ENCODE peak calls at places on chromosomes 5 and 9, in seven cellular contexts. One of them, this sample, is unnamed. For H3K27me3 and H3K4me1, the result is how much of the 10 kb centered on the place peaks cover.

GRCh38 chr5:157106668-157107461 is 2.0 kb downstream of the HAVCR2 start:
- DNase-seq in breast epithelium: no peak
- DNase-seq in esophagus squamous epithelium: no peak
- DNase-seq in H1: no peak
- DNase-seq in stomach: peak
- DNase-seq in uterus: no peak
- DNase-seq in ovary: no peak
- DNase-seq in this sample: no peak

GRCh38 chr5:141094481-141095262 is at the start of gene PCDHB2:
- DNase-seq in uterus: no peak
- DNase-seq in stomach: no peak
- DNase-seq in breast epithelium: no peak
- DNase-seq in ovary: peak
- DNase-seq in esophagus squamous epithelium: no peak
- DNase-seq in H1: peak
- DNase-seq in this sample: no peak

GRCh38 chr5:90941002-90941720 is 382.6 kb downstream of the ADGRV1 start:
- DNase-seq in stomach: no peak
- DNase-seq in uterus: no peak
- DNase-seq in breast epithelium: no peak
- DNase-seq in H1: no peak
- DNase-seq in ovary: no peak
- DNase-seq in esophagus squamous epithelium: no peak
- DNase-seq in this sample: no peak

GRCh38 chr5:54387659-54388232 is 67.8 kb upstream of the HSPB3 start:
- DNase-seq in breast epithelium: no peak
- DNase-seq in stomach: no peak
- DNase-seq in ovary: no peak
- DNase-seq in H1: no peak
- DNase-seq in esophagus squamous epithelium: no peak
- DNase-seq in uterus: no peak
- DNase-seq in this sample: no peak

GRCh38 chr5:137205237-137205636 is 293.9 kb downstream of the SPOCK1 start:
- DNase-seq in stomach: no peak
- DNase-seq in ovary: no peak
- DNase-seq in esophagus squamous epithelium: no peak
- DNase-seq in uterus: no peak
- DNase-seq in H1: no peak
- DNase-seq in breast epithelium: no peak
- DNase-seq in this sample: no peak

GRCh38 chr9:125493861-125494554 is 213.0 kb downstream of the MAPKAP1 start:
- DNase-seq in uterus: no peak
- DNase-seq in esophagus squamous epithelium: no peak
- DNase-seq in stomach: no peak
- DNase-seq in breast epithelium: no peak
- DNase-seq in ovary: no peak
- DNase-seq in H1: no peak
- DNase-seq in this sample: peak

GRCh38 chr9:119322137-119322695 is 47.0 kb downstream of the BRINP1 start:
- DNase-seq in stomach: no peak
- DNase-seq in H1: no peak
- DNase-seq in ovary: peak
- DNase-seq in uterus: no peak
- DNase-seq in breast epithelium: no peak
- DNase-seq in esophagus squamous epithelium: no peak
- DNase-seq in this sample: no peak

GRCh38 chr5:149274964-149275363 is 3.3 kb downstream of the AFAP1L1 start:
- DNase-seq in H1: no peak
- DNase-seq in stomach: no peak
- DNase-seq in breast epithelium: no peak
- DNase-seq in ovary: no peak
- DNase-seq in uterus: no peak
- DNase-seq in esophagus squamous epithelium: no peak
- DNase-seq in this sample: no peak

GRCh38 chr9:127778280-127779135 is at the start of gene SH2D3C:
- DNase-seq in breast epithelium: no peak
- DNase-seq in H1: no peak
- DNase-seq in stomach: no peak
- DNase-seq in esophagus squamous epithelium: no peak
- DNase-seq in uterus: no peak
- DNase-seq in ovary: no peak
- DNase-seq in this sample: no peak

GRCh38 chr9:24096756-24097155 is 270.7 kb upstream of the ELAVL2 start:
- DNase-seq in breast epithelium: no peak
- DNase-seq in stomach: no peak
- DNase-seq in uterus: no peak
- DNase-seq in H1: no peak
- DNase-seq in ovary: no peak
- DNase-seq in esophagus squamous epithelium: no peak
- DNase-seq in this sample: no peak

GRCh38 chr5:126998201-126998631 is 32.1 kb downstream of the MARCHF3 start:
- DNase-seq in uterus: no peak
- DNase-seq in ovary: no peak
- DNase-seq in stomach: no peak
- DNase-seq in H1: no peak
- DNase-seq in breast epithelium: no peak
- DNase-seq in esophagus squamous epithelium: no peak
- DNase-seq in this sample: no peak

GRCh38 chr5:177511796-177512675 is 2.4 kb upstream of the DOK3 start:
- DNase-seq in ovary: no peak
- DNase-seq in uterus: no peak
- DNase-seq in breast epithelium: no peak
- DNase-seq in stomach: no peak
- DNase-seq in H1: no peak
- DNase-seq in esophagus squamous epithelium: no peak
- DNase-seq in this sample: no peak

GRCh38 chr9:135608999-135609317 is 30.4 kb downstream of the GLT6D1 start:
- DNase-seq in H1: no peak
- DNase-seq in breast epithelium: peak
- DNase-seq in uterus: no peak
- DNase-seq in stomach: no peak
- DNase-seq in ovary: no peak
- DNase-seq in esophagus squamous epithelium: no peak
- DNase-seq in this sample: peak

GRCh38 chr5:116577064-116577788 is 2.6 kb upstream of the SEMA6A start:
- DNase-seq in H1: no peak
- DNase-seq in breast epithelium: no peak
- DNase-seq in uterus: no peak
- DNase-seq in stomach: no peak
- DNase-seq in esophagus squamous epithelium: no peak
- DNase-seq in ovary: no peak
- DNase-seq in this sample: no peak

GRCh38 chr5:55969956-55970355 is 24.8 kb downstream of the IL6ST start:
- DNase-seq in uterus: no peak
- DNase-seq in ovary: no peak
- DNase-seq in breast epithelium: no peak
- DNase-seq in esophagus squamous epithelium: no peak
- DNase-seq in H1: no peak
- DNase-seq in stomach: no peak
- DNase-seq in this sample: no peak

GRCh38 chr5:41408676-41409443 is 101.5 kb downstream of the PLCXD3 start:
- DNase-seq in stomach: no peak
- DNase-seq in H1: no peak
- DNase-seq in ovary: peak
- DNase-seq in esophagus squamous epithelium: no peak
- DNase-seq in uterus: no peak
- DNase-seq in breast epithelium: no peak
- DNase-seq in this sample: no peak

GRCh38 chr5:40689442-40689841 is 9.7 kb downstream of the PTGER4 start:
- DNase-seq in H1: no peak
- DNase-seq in stomach: no peak
- DNase-seq in uterus: peak
- DNase-seq in ovary: no peak
- DNase-seq in esophagus squamous epithelium: no peak
- DNase-seq in breast epithelium: no peak
- DNase-seq in this sample: no peak

GRCh38 chr5:172662596-172662995 is 21.5 kb downstream of the NEURL1B start:
- DNase-seq in ovary: no peak
- DNase-seq in breast epithelium: no peak
- DNase-seq in H1: no peak
- DNase-seq in uterus: no peak
- DNase-seq in esophagus squamous epithelium: no peak
- DNase-seq in stomach: no peak
- DNase-seq in this sample: no peak

GRCh38 chr9:115267788-115268187 is 149.8 kb upstream of the TNC start:
- DNase-seq in ovary: no peak
- DNase-seq in uterus: no peak
- DNase-seq in stomach: no peak
- DNase-seq in breast epithelium: no peak
- DNase-seq in esophagus squamous epithelium: no peak
- DNase-seq in H1: no peak
- DNase-seq in this sample: no peak

GRCh38 chr5:34538026-34538672 is 118.0 kb upstream of the RAI14 start:
- DNase-seq in breast epithelium: no peak
- DNase-seq in ovary: no peak
- DNase-seq in H1: no peak
- DNase-seq in stomach: peak
- DNase-seq in esophagus squamous epithelium: no peak
- DNase-seq in uterus: no peak
- DNase-seq in this sample: no peak

GRCh38 chr9:8070779-8071444 is 271.3 kb upstream of the DMAC1 start:
- DNase-seq in H1: no peak
- DNase-seq in esophagus squamous epithelium: no peak
- DNase-seq in uterus: no peak
- DNase-seq in breast epithelium: no peak
- DNase-seq in ovary: no peak
- DNase-seq in stomach: no peak
- DNase-seq in this sample: no peak

GRCh38 chr5:179409806-179410205 is 64.5 kb upstream of the ADAMTS2 start:
- DNase-seq in ovary: no peak
- DNase-seq in uterus: no peak
- DNase-seq in breast epithelium: no peak
- DNase-seq in H1: no peak
- DNase-seq in esophagus squamous epithelium: no peak
- DNase-seq in stomach: no peak
- DNase-seq in this sample: peak

GRCh38 chr5:65102826-65103673 is 334.3 kb downstream of the CWC27 start:
- DNase-seq in H1: no peak
- DNase-seq in ovary: peak
- DNase-seq in esophagus squamous epithelium: peak
- DNase-seq in breast epithelium: peak
- DNase-seq in uterus: peak
- DNase-seq in stomach: peak
- DNase-seq in this sample: no peak

GRCh38 chr9:106875548-106875947 is 12.6 kb downstream of the ZNF462 start:
- DNase-seq in stomach: no peak
- DNase-seq in esophagus squamous epithelium: no peak
- DNase-seq in H1: no peak
- DNase-seq in breast epithelium: no peak
- DNase-seq in uterus: no peak
- DNase-seq in ovary: no peak
- DNase-seq in this sample: no peak

GRCh38 chr9:121636411-121636865 is 15.0 kb upstream of the DAB2IP start:
- DNase-seq in breast epithelium: no peak
- DNase-seq in esophagus squamous epithelium: no peak
- DNase-seq in stomach: no peak
- DNase-seq in uterus: peak
- DNase-seq in H1: no peak
- DNase-seq in ovary: no peak
- DNase-seq in this sample: no peak

GRCh38 chr9:127970401-127971313 is 10.1 kb downstream of the EEIG1 start:
- DNase-seq in stomach: no peak
- DNase-seq in H1: no peak
- DNase-seq in esophagus squamous epithelium: no peak
- DNase-seq in uterus: no peak
- DNase-seq in breast epithelium: no peak
- DNase-seq in ovary: no peak
- DNase-seq in this sample: no peak

GRCh38 chr9:38619556-38620447 is 594 bp downstream of the ANKRD18A start:
- DNase-seq in breast epithelium: no peak
- DNase-seq in uterus: no peak
- DNase-seq in esophagus squamous epithelium: no peak
- DNase-seq in ovary: no peak
- DNase-seq in H1: no peak
- DNase-seq in stomach: no peak
- DNase-seq in this sample: no peak

GRCh38 chr9:2012347-2012746 is 2.8 kb upstream of the SMARCA2 start:
- DNase-seq in esophagus squamous epithelium: no peak
- DNase-seq in stomach: no peak
- DNase-seq in ovary: no peak
- DNase-seq in H1: no peak
- DNase-seq in breast epithelium: no peak
- DNase-seq in uterus: no peak
- DNase-seq in this sample: no peak

GRCh38 chr5:96517294-96517693 is 84.2 kb upstream of the PCSK1 start:
- DNase-seq in breast epithelium: no peak
- DNase-seq in esophagus squamous epithelium: no peak
- DNase-seq in uterus: no peak
- DNase-seq in stomach: no peak
- DNase-seq in ovary: no peak
- DNase-seq in H1: no peak
- DNase-seq in this sample: no peak

GRCh38 chr5:169063269-169063919 is 237.5 kb downstream of the SLIT3 start:
- DNase-seq in esophagus squamous epithelium: no peak
- DNase-seq in stomach: no peak
- DNase-seq in H1: no peak
- DNase-seq in breast epithelium: no peak
- DNase-seq in uterus: no peak
- DNase-seq in ovary: no peak
- DNase-seq in this sample: no peak
- H3K27me3 ChIP-seq in esophagus squamous epithelium: under half
- H3K27me3 ChIP-seq in stomach: under half
- H3K27me3 ChIP-seq in H1: under half
- H3K27me3 ChIP-seq in breast epithelium: under half
- H3K27me3 ChIP-seq in uterus: under half
- H3K27me3 ChIP-seq in ovary: under half
- H3K27me3 ChIP-seq in this sample: under half

GRCh38 chr9:129490583-129491485 is 130.1 kb downstream of the C9orf50 start:
- DNase-seq in ovary: no peak
- DNase-seq in stomach: no peak
- DNase-seq in uterus: no peak
- DNase-seq in breast epithelium: no peak
- DNase-seq in esophagus squamous epithelium: no peak
- DNase-seq in H1: no peak
- DNase-seq in this sample: no peak
- H3K4me1 ChIP-seq in ovary: under half
- H3K4me1 ChIP-seq in stomach: half or more
- H3K4me1 ChIP-seq in uterus: under half
- H3K4me1 ChIP-seq in breast epithelium: under half
- H3K4me1 ChIP-seq in esophagus squamous epithelium: half or more
- H3K4me1 ChIP-seq in H1: under half
- H3K4me1 ChIP-seq in this sample: half or more

DNA sequence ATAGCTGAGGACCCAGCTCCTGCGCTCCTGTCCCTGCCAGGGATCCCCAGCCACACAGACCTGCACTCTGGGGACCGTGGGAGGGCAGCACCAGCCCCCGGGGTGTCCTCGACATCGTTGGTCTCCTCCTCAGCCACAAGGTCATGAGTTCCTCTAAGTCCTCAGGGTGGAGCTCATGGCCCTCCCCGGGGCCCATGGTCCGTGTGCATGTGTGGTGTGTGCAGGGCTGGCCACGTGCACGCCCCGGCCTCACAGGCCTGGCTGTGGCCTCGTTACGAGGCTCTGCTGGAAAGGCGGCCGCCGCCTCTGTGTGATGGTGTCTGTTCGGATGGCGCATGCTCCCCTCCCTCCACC is 16.1 kb upstream of the AJM1 start:
- DNase-seq in ovary: no peak
- DNase-seq in stomach: no peak
- DNase-seq in H1: no peak
- DNase-seq in uterus: no peak
- DNase-seq in esophagus squamous epithelium: no peak
- DNase-seq in breast epithelium: no peak
- DNase-seq in this sample: no peak
- TF ChIP-seq POLR2A in ovary: no peak
- TF ChIP-seq POLR2A in stomach: no peak
- TF ChIP-seq POLR2A in H1: no peak
- TF ChIP-seq POLR2A in uterus: no peak
- TF ChIP-seq POLR2A in esophagus squamous epithelium: no peak
- TF ChIP-seq POLR2A in breast epithelium: no peak
- TF ChIP-seq POLR2A in this sample: no peak

GRCh38 chr9:95316794-95317118 is 753 bp downstream of the FANCC start:
- DNase-seq in uterus: peak
- DNase-seq in esophagus squamous epithelium: no peak
- DNase-seq in breast epithelium: peak
- DNase-seq in ovary: no peak
- DNase-seq in H1: peak
- DNase-seq in stomach: peak
- DNase-seq in this sample: no peak
- H3K27me3 ChIP-seq in uterus: under half
- H3K27me3 ChIP-seq in esophagus squamous epithelium: under half
- H3K27me3 ChIP-seq in breast epithelium: under half
- H3K27me3 ChIP-seq in ovary: under half
- H3K27me3 ChIP-seq in H1: under half
- H3K27me3 ChIP-seq in stomach: under half
- H3K27me3 ChIP-seq in this sample: under half